ENCODE peak calls at places on chromosome 10, in seven cellular contexts. N is MM.1S, Q is H1, M is foreskin fibroblast, K is glutamatergic neuron, D is progenitor cell of endocrine pancreas, W is AG09309. L is an unnamed sample.

GRCh38 chr10:3467052-3467906 is 294.7 kb upstream of the PITRM1 start:
- DNase-seq in Q (no peak), D (no peak), M (peak; percentile 94), N (no peak), K (no peak), W (peak; percentile 88), L (no peak)

GRCh38 chr10:35294506-35294905 is 41.8 kb upstream of the CCNY start:
- DNase-seq in D (no peak), M (no peak), K (no peak), Q (no peak), W (no peak), N (no peak), L (no peak)

GRCh38 chr10:516766-517165 is 172.7 kb downstream of the DIP2C start:
- DNase-seq in N (no peak), Q (no peak), K (peak; percentile 67), W (no peak), D (no peak), M (no peak), L (no peak)

GRCh38 chr10:16686081-16686902 is 130.9 kb downstream of the RSU1 start:
- DNase-seq in K (no peak), W (no peak), N (no peak), D (no peak), M (no peak), Q (no peak), L (no peak)

GRCh38 chr10:93752761-93753160 is 5.0 kb upstream of the LGI1 start:
- DNase-seq in N (no peak), D (no peak), K (no peak), W (peak; percentile 17), M (peak; percentile 60), Q (no peak), L (no peak)

GRCh38 chr10:114632869-114633715 is 25.0 kb downstream of the ABLIM1 start:
- DNase-seq in N (no peak), D (no peak), Q (no peak), M (peak; percentile 75), K (peak; percentile 22), W (peak; percentile 61), L (no peak)

GRCh38 chr10:115988380-115988779 is 284.6 kb downstream of the GFRA1 start:
- DNase-seq in M (no peak), N (no peak), K (no peak), Q (no peak), D (no peak), W (no peak), L (no peak)

GRCh38 chr10:81603106-81603620 is 271.8 kb upstream of the NRG3 start:
- DNase-seq in W (no peak), M (no peak), K (no peak), Q (no peak), N (no peak), D (no peak), L (no peak)

GRCh38 chr10:88651131-88651541 is 13.1 kb upstream of the LIPF start:
- DNase-seq in M (peak; percentile 74), W (peak; percentile 58), Q (no peak), D (no peak), N (no peak), K (no peak), L (no peak)

GRCh38 chr10:97407211-97407951 is 6.2 kb upstream of the RRP12 start:
- DNase-seq in M (peak; percentile 73), N (peak; percentile 87), W (peak; percentile 42), D (peak; percentile 23), K (peak; percentile 68), Q (peak; percentile 82), L (peak; percentile 53)

GRCh38 chr10:62071846-62072281 is 170.4 kb downstream of the ARID5B start:
- DNase-seq in K (no peak), W (no peak), D (no peak), N (no peak), Q (no peak), M (peak; percentile 38), L (no peak)

GRCh38 chr10:48548531-48549135 is 56.2 kb downstream of the ARHGAP22 start:
- DNase-seq in D (no peak), W (no peak), M (no peak), N (no peak), Q (peak; percentile 33), K (no peak), L (no peak)

GRCh38 chr10:17669185-17669872 is 25.4 kb downstream of the STAM start:
- DNase-seq in M (no peak), K (no peak), W (no peak), D (no peak), Q (no peak), N (no peak), L (no peak)

GRCh38 chr10:51397695-51398094 is 301.7 kb downstream of the CSTF2T start:
- DNase-seq in Q (no peak), N (no peak), M (peak; percentile 72), K (no peak), W (no peak), D (no peak), L (no peak)

GRCh38 chr10:17307149-17307548 is 79.1 kb downstream of the VIM start:
- DNase-seq in D (no peak), N (no peak), Q (no peak), K (no peak), W (no peak), M (no peak), L (no peak)

GRCh38 chr10:49080071-49080470 is 35.3 kb downstream of the VSTM4 start:
- DNase-seq in W (no peak), D (no peak), Q (no peak), N (peak; percentile 94), K (peak; percentile 45), M (no peak), L (no peak)

GRCh38 chr10:114500643-114501042 is 96.3 kb upstream of the AFAP1L2 start:
- DNase-seq in M (no peak), D (no peak), K (no peak), W (no peak), Q (no peak), N (no peak), L (no peak)

GRCh38 chr10:94137747-94138146 is 144.0 kb downstream of the PLCE1 start:
- DNase-seq in W (no peak), K (no peak), N (no peak), D (no peak), M (no peak), Q (no peak), L (no peak)

GRCh38 chr10:103692421-103693069 is 162.8 kb downstream of the SH3PXD2A start:
- DNase-seq in M (no peak), Q (peak; percentile 71), K (no peak), W (no peak), D (no peak), N (peak; percentile 76), L (peak; percentile 58)

GRCh38 chr10:78772986-78773530 is 295.7 kb upstream of the ZMIZ1 start:
- DNase-seq in W (no peak), M (no peak), N (no peak), K (no peak), D (no peak), Q (no peak), L (no peak)

GRCh38 chr10:115981056-115981455 is 291.9 kb downstream of the GFRA1 start:
- DNase-seq in D (no peak), M (no peak), W (no peak), K (no peak), N (no peak), Q (no peak), L (no peak)

GRCh38 chr10:66925896-66926719 is at the start of gene LRRTM3:
- DNase-seq in K (peak; percentile 63), Q (peak; percentile 55), W (peak; percentile 20), N (peak; percentile 83), D (peak; percentile 16), M (peak; percentile 12), L (peak; percentile 51)

GRCh38 chr10:29304259-29305030 is 15.6 kb downstream of the LYZL1 start:
- DNase-seq in Q (peak; percentile 68), N (peak; percentile 50), K (peak; percentile 68), D (peak; percentile 31), M (peak; percentile 39), W (peak; percentile 23), L (peak; percentile 65)

GRCh38 chr10:123422261-123422660 is 243.9 kb upstream of the GPR26 start:
- DNase-seq in K (no peak), Q (no peak), N (no peak), M (no peak), W (no peak), D (no peak), L (no peak)

GRCh38 chr10:123429631-123430257 is 236.4 kb upstream of the GPR26 start:
- DNase-seq in Q (no peak), W (peak; percentile 2), D (no peak), N (no peak), M (peak; percentile 4), K (no peak), L (no peak)

GRCh38 chr10:123428302-123428701 is 237.9 kb upstream of the GPR26 start:
- DNase-seq in Q (no peak), M (no peak), W (no peak), D (no peak), K (no peak), N (no peak), L (no peak)

GRCh38 chr10:123424537-123424936 is 241.6 kb upstream of the GPR26 start:
- DNase-seq in M (no peak), K (no peak), D (no peak), Q (no peak), N (no peak), W (no peak), L (no peak)

GRCh38 chr10:123427386-123427785 is 238.8 kb upstream of the GPR26 start:
- DNase-seq in W (no peak), Q (no peak), K (no peak), D (no peak), N (no peak), M (peak; percentile 1), L (no peak)
- TF ChIP-seq CTCF in W (no peak), Q (no peak), K (no peak), D (no peak), N (no peak), M (no peak), L (no peak)

DNA sequence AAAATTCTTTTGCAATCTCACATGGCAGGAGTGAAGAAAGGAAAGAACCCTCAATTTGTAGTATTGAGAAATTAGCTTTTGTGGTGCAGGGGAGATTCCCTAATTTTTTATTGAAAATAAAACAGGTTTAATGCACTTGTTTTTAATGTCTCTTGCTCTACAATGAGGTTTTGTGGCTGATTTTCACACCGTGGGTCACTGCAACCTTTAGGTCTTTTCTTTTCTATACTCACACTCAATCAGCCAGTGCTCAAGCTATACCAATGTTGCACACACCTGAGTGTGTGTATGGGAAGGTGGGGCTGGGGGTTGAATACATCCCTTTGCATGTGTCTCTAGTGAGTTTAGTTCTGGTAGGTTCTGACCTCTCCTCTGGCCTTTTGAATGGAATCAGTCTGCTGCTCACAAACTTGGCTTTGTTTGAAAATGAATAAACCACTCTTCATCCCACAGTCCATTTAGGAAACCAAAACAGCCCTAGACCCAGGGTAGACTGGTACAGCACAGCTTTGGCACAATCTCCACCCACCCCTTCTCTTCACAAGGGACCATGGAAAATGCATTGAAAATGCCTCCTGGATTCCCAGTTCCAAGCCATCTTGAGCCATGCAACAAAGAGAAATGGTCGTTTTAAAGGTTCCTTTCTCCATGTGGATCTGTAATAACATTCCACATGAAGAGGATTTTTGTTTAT is 411.5 kb downstream of the SFMBT2 start:
- DNase-seq in D (no peak), N (no peak), M (no peak), K (no peak), Q (no peak), W (no peak), L (no peak)
- TF ChIP-seq CTCF in D (no peak), N (no peak), M (no peak), K (no peak), Q (no peak), W (no peak), L (no peak)

GRCh38 chr10:131943021-131943814 is 38.5 kb downstream of the BNIP3 start:
- DNase-seq in D (no peak), Q (peak; percentile 66), W (no peak), N (no peak), K (peak; percentile 72), M (no peak), L (peak; percentile 35)
- TF ChIP-seq CTCF in D (peak; percentile 47), Q (peak; percentile 93), W (peak; percentile 12), N (no peak), K (peak; percentile 43), M (peak; percentile 21), L (peak; percentile 41)

GRCh38 chr10:124296121-124296812 is 122.5 kb downstream of the OAT start:
- DNase-seq in M (peak; percentile 72), K (no peak), N (no peak), Q (no peak), D (no peak), W (peak; percentile 50), L (no peak)
- TF ChIP-seq CTCF in M (peak; percentile 16), K (no peak), N (no peak), Q (peak; percentile 51), D (no peak), W (peak; percentile 10), L (no peak)